ENCODE peak calls at places on chromosomes 2 and 18, in ten cellular contexts. One of them, this sample, is unnamed.

GRCh38 chr2:124725187-124725586 is 700.1 kb downstream of the CNTNAP5 start:
- DNase-seq in NCI-H2029 treated with DMSO at 0.1 percent for 48 hours: no peak
- DNase-seq in substantia nigra: no peak
- DNase-seq in HCEC 1CT: no peak
- DNase-seq in lower leg skin: no peak
- DNase-seq in epithelial cell of esophagus: no peak
- DNase-seq in cerebellar cortex: no peak
- DNase-seq in stimulated activated CD4-positive, alpha-beta T cell treated with anti-CD3 and anti-CD28 coated beads, Interleukin-1b, Interleukin-23, amount 100 ng/mL, for 24 hours: no peak
- DNase-seq in stimulated activated CD8-positive, alpha-beta memory T cell treated with anti-CD3 and anti-CD28 coated beads, Interleukin-7, amount 100 ng/mL, for 1 hour: no peak
- DNase-seq in upper lobe of right lung: no peak
- DNase-seq in this sample: no peak

GRCh38 chr2:95261602-95262001 is 12.6 kb upstream of the PROM2 start:
- DNase-seq in NCI-H2029 treated with DMSO at 0.1 percent for 48 hours: no peak
- DNase-seq in substantia nigra: no peak
- DNase-seq in HCEC 1CT: no peak
- DNase-seq in lower leg skin: no peak
- DNase-seq in epithelial cell of esophagus: no peak
- DNase-seq in cerebellar cortex: no peak
- DNase-seq in stimulated activated CD4-positive, alpha-beta T cell treated with anti-CD3 and anti-CD28 coated beads, Interleukin-1b, Interleukin-23, amount 100 ng/mL, for 24 hours: no peak
- DNase-seq in stimulated activated CD8-positive, alpha-beta memory T cell treated with anti-CD3 and anti-CD28 coated beads, Interleukin-7, amount 100 ng/mL, for 1 hour: no peak
- DNase-seq in upper lobe of right lung: no peak
- DNase-seq in this sample: no peak

GRCh38 chr18:49878996-49879585 is 65.8 kb upstream of the ACAA2 start:
- DNase-seq in NCI-H2029 treated with DMSO at 0.1 percent for 48 hours: no peak
- DNase-seq in substantia nigra: no peak
- DNase-seq in HCEC 1CT: no peak
- DNase-seq in lower leg skin: no peak
- DNase-seq in epithelial cell of esophagus: no peak
- DNase-seq in cerebellar cortex: peak; percentile 74
- DNase-seq in stimulated activated CD4-positive, alpha-beta T cell treated with anti-CD3 and anti-CD28 coated beads, Interleukin-1b, Interleukin-23, amount 100 ng/mL, for 24 hours: no peak
- DNase-seq in stimulated activated CD8-positive, alpha-beta memory T cell treated with anti-CD3 and anti-CD28 coated beads, Interleukin-7, amount 100 ng/mL, for 1 hour: no peak
- DNase-seq in upper lobe of right lung: no peak
- DNase-seq in this sample: no peak

GRCh38 chr2:112876971-112877361 is 34.0 kb upstream of the IL37 start:
- DNase-seq in NCI-H2029 treated with DMSO at 0.1 percent for 48 hours: no peak
- DNase-seq in substantia nigra: no peak
- DNase-seq in HCEC 1CT: peak; percentile 55
- DNase-seq in lower leg skin: no peak
- DNase-seq in epithelial cell of esophagus: no peak
- DNase-seq in cerebellar cortex: no peak
- DNase-seq in stimulated activated CD4-positive, alpha-beta T cell treated with anti-CD3 and anti-CD28 coated beads, Interleukin-1b, Interleukin-23, amount 100 ng/mL, for 24 hours: no peak
- DNase-seq in stimulated activated CD8-positive, alpha-beta memory T cell treated with anti-CD3 and anti-CD28 coated beads, Interleukin-7, amount 100 ng/mL, for 1 hour: no peak
- DNase-seq in upper lobe of right lung: no peak
- DNase-seq in this sample: no peak

GRCh38 chr2:198337368-198337767 is 533.0 kb downstream of the PLCL1 start:
- DNase-seq in NCI-H2029 treated with DMSO at 0.1 percent for 48 hours: no peak
- DNase-seq in substantia nigra: no peak
- DNase-seq in HCEC 1CT: no peak
- DNase-seq in lower leg skin: no peak
- DNase-seq in epithelial cell of esophagus: no peak
- DNase-seq in cerebellar cortex: no peak
- DNase-seq in stimulated activated CD4-positive, alpha-beta T cell treated with anti-CD3 and anti-CD28 coated beads, Interleukin-1b, Interleukin-23, amount 100 ng/mL, for 24 hours: no peak
- DNase-seq in stimulated activated CD8-positive, alpha-beta memory T cell treated with anti-CD3 and anti-CD28 coated beads, Interleukin-7, amount 100 ng/mL, for 1 hour: no peak
- DNase-seq in upper lobe of right lung: no peak
- DNase-seq in this sample: no peak

GRCh38 chr2:46056541-46056940 is 240.7 kb upstream of the EPAS1 start:
- DNase-seq in NCI-H2029 treated with DMSO at 0.1 percent for 48 hours: no peak
- DNase-seq in substantia nigra: no peak
- DNase-seq in HCEC 1CT: no peak
- DNase-seq in lower leg skin: no peak
- DNase-seq in epithelial cell of esophagus: no peak
- DNase-seq in cerebellar cortex: no peak
- DNase-seq in stimulated activated CD4-positive, alpha-beta T cell treated with anti-CD3 and anti-CD28 coated beads, Interleukin-1b, Interleukin-23, amount 100 ng/mL, for 24 hours: no peak
- DNase-seq in stimulated activated CD8-positive, alpha-beta memory T cell treated with anti-CD3 and anti-CD28 coated beads, Interleukin-7, amount 100 ng/mL, for 1 hour: no peak
- DNase-seq in upper lobe of right lung: no peak
- DNase-seq in this sample: no peak

GRCh38 chr2:8643996-8644356 is 37.9 kb upstream of the ID2 start:
- DNase-seq in NCI-H2029 treated with DMSO at 0.1 percent for 48 hours: no peak
- DNase-seq in substantia nigra: no peak
- DNase-seq in HCEC 1CT: no peak
- DNase-seq in lower leg skin: no peak
- DNase-seq in epithelial cell of esophagus: no peak
- DNase-seq in cerebellar cortex: no peak
- DNase-seq in stimulated activated CD4-positive, alpha-beta T cell treated with anti-CD3 and anti-CD28 coated beads, Interleukin-1b, Interleukin-23, amount 100 ng/mL, for 24 hours: no peak
- DNase-seq in stimulated activated CD8-positive, alpha-beta memory T cell treated with anti-CD3 and anti-CD28 coated beads, Interleukin-7, amount 100 ng/mL, for 1 hour: no peak
- DNase-seq in upper lobe of right lung: no peak
- DNase-seq in this sample: no peak

GRCh38 chr2:85790032-85790431 is 36.2 kb downstream of the ATOH8 start:
- DNase-seq in NCI-H2029 treated with DMSO at 0.1 percent for 48 hours: no peak
- DNase-seq in substantia nigra: no peak
- DNase-seq in HCEC 1CT: no peak
- DNase-seq in lower leg skin: no peak
- DNase-seq in epithelial cell of esophagus: no peak
- DNase-seq in cerebellar cortex: no peak
- DNase-seq in stimulated activated CD4-positive, alpha-beta T cell treated with anti-CD3 and anti-CD28 coated beads, Interleukin-1b, Interleukin-23, amount 100 ng/mL, for 24 hours: no peak
- DNase-seq in stimulated activated CD8-positive, alpha-beta memory T cell treated with anti-CD3 and anti-CD28 coated beads, Interleukin-7, amount 100 ng/mL, for 1 hour: no peak
- DNase-seq in upper lobe of right lung: peak; percentile 20
- DNase-seq in this sample: no peak

GRCh38 chr2:8796878-8797550 is 40.4 kb downstream of the KIDINS220 start:
- DNase-seq in NCI-H2029 treated with DMSO at 0.1 percent for 48 hours: no peak
- DNase-seq in substantia nigra: no peak
- DNase-seq in HCEC 1CT: no peak
- DNase-seq in lower leg skin: no peak
- DNase-seq in epithelial cell of esophagus: no peak
- DNase-seq in cerebellar cortex: no peak
- DNase-seq in stimulated activated CD4-positive, alpha-beta T cell treated with anti-CD3 and anti-CD28 coated beads, Interleukin-1b, Interleukin-23, amount 100 ng/mL, for 24 hours: no peak
- DNase-seq in stimulated activated CD8-positive, alpha-beta memory T cell treated with anti-CD3 and anti-CD28 coated beads, Interleukin-7, amount 100 ng/mL, for 1 hour: no peak
- DNase-seq in upper lobe of right lung: no peak
- DNase-seq in this sample: no peak

GRCh38 chr2:207091175-207091574 is 74.6 kb downstream of the KLF7 start:
- DNase-seq in NCI-H2029 treated with DMSO at 0.1 percent for 48 hours: no peak
- DNase-seq in substantia nigra: no peak
- DNase-seq in HCEC 1CT: no peak
- DNase-seq in lower leg skin: no peak
- DNase-seq in epithelial cell of esophagus: no peak
- DNase-seq in cerebellar cortex: no peak
- DNase-seq in stimulated activated CD4-positive, alpha-beta T cell treated with anti-CD3 and anti-CD28 coated beads, Interleukin-1b, Interleukin-23, amount 100 ng/mL, for 24 hours: no peak
- DNase-seq in stimulated activated CD8-positive, alpha-beta memory T cell treated with anti-CD3 and anti-CD28 coated beads, Interleukin-7, amount 100 ng/mL, for 1 hour: no peak
- DNase-seq in upper lobe of right lung: no peak
- DNase-seq in this sample: no peak

GRCh38 chr2:149858916-149859634 is 271.5 kb upstream of the MMADHC start:
- DNase-seq in NCI-H2029 treated with DMSO at 0.1 percent for 48 hours: no peak
- DNase-seq in substantia nigra: no peak
- DNase-seq in HCEC 1CT: peak; percentile 75
- DNase-seq in lower leg skin: peak; percentile 35
- DNase-seq in epithelial cell of esophagus: peak; percentile 53
- DNase-seq in cerebellar cortex: peak; percentile 35
- DNase-seq in stimulated activated CD4-positive, alpha-beta T cell treated with anti-CD3 and anti-CD28 coated beads, Interleukin-1b, Interleukin-23, amount 100 ng/mL, for 24 hours: no peak
- DNase-seq in stimulated activated CD8-positive, alpha-beta memory T cell treated with anti-CD3 and anti-CD28 coated beads, Interleukin-7, amount 100 ng/mL, for 1 hour: no peak
- DNase-seq in upper lobe of right lung: no peak
- DNase-seq in this sample: no peak

GRCh38 chr18:3248062-3248669 is 565 bp downstream of the MYL12A start:
- DNase-seq in NCI-H2029 treated with DMSO at 0.1 percent for 48 hours: no peak
- DNase-seq in substantia nigra: no peak
- DNase-seq in HCEC 1CT: no peak
- DNase-seq in lower leg skin: no peak
- DNase-seq in epithelial cell of esophagus: no peak
- DNase-seq in cerebellar cortex: no peak
- DNase-seq in stimulated activated CD4-positive, alpha-beta T cell treated with anti-CD3 and anti-CD28 coated beads, Interleukin-1b, Interleukin-23, amount 100 ng/mL, for 24 hours: no peak
- DNase-seq in stimulated activated CD8-positive, alpha-beta memory T cell treated with anti-CD3 and anti-CD28 coated beads, Interleukin-7, amount 100 ng/mL, for 1 hour: no peak
- DNase-seq in upper lobe of right lung: no peak
- DNase-seq in this sample: no peak

GRCh38 chr2:128604045-128604444 is 285.4 kb upstream of the HS6ST1 start:
- DNase-seq in NCI-H2029 treated with DMSO at 0.1 percent for 48 hours: no peak
- DNase-seq in substantia nigra: no peak
- DNase-seq in HCEC 1CT: no peak
- DNase-seq in lower leg skin: no peak
- DNase-seq in epithelial cell of esophagus: no peak
- DNase-seq in cerebellar cortex: no peak
- DNase-seq in stimulated activated CD4-positive, alpha-beta T cell treated with anti-CD3 and anti-CD28 coated beads, Interleukin-1b, Interleukin-23, amount 100 ng/mL, for 24 hours: no peak
- DNase-seq in stimulated activated CD8-positive, alpha-beta memory T cell treated with anti-CD3 and anti-CD28 coated beads, Interleukin-7, amount 100 ng/mL, for 1 hour: no peak
- DNase-seq in upper lobe of right lung: peak; percentile 46
- DNase-seq in this sample: no peak

GRCh38 chr2:189834059-189834458 is 49.8 kb downstream of the PMS1 start:
- DNase-seq in NCI-H2029 treated with DMSO at 0.1 percent for 48 hours: no peak
- DNase-seq in substantia nigra: no peak
- DNase-seq in HCEC 1CT: no peak
- DNase-seq in lower leg skin: no peak
- DNase-seq in epithelial cell of esophagus: no peak
- DNase-seq in cerebellar cortex: no peak
- DNase-seq in stimulated activated CD4-positive, alpha-beta T cell treated with anti-CD3 and anti-CD28 coated beads, Interleukin-1b, Interleukin-23, amount 100 ng/mL, for 24 hours: no peak
- DNase-seq in stimulated activated CD8-positive, alpha-beta memory T cell treated with anti-CD3 and anti-CD28 coated beads, Interleukin-7, amount 100 ng/mL, for 1 hour: no peak
- DNase-seq in upper lobe of right lung: no peak
- DNase-seq in this sample: no peak

GRCh38 chr2:232476045-232476444 is 11.6 kb downstream of the ECEL1 start:
- DNase-seq in NCI-H2029 treated with DMSO at 0.1 percent for 48 hours: no peak
- DNase-seq in substantia nigra: no peak
- DNase-seq in HCEC 1CT: no peak
- DNase-seq in lower leg skin: no peak
- DNase-seq in epithelial cell of esophagus: no peak
- DNase-seq in cerebellar cortex: no peak
- DNase-seq in stimulated activated CD4-positive, alpha-beta T cell treated with anti-CD3 and anti-CD28 coated beads, Interleukin-1b, Interleukin-23, amount 100 ng/mL, for 24 hours: no peak
- DNase-seq in stimulated activated CD8-positive, alpha-beta memory T cell treated with anti-CD3 and anti-CD28 coated beads, Interleukin-7, amount 100 ng/mL, for 1 hour: no peak
- DNase-seq in upper lobe of right lung: peak; percentile 25
- DNase-seq in this sample: no peak

GRCh38 chr2:15582645-15583340 is 8.9 kb upstream of the DDX1 start:
- DNase-seq in NCI-H2029 treated with DMSO at 0.1 percent for 48 hours: no peak
- DNase-seq in substantia nigra: no peak
- DNase-seq in HCEC 1CT: no peak
- DNase-seq in lower leg skin: no peak
- DNase-seq in epithelial cell of esophagus: no peak
- DNase-seq in cerebellar cortex: no peak
- DNase-seq in stimulated activated CD4-positive, alpha-beta T cell treated with anti-CD3 and anti-CD28 coated beads, Interleukin-1b, Interleukin-23, amount 100 ng/mL, for 24 hours: no peak
- DNase-seq in stimulated activated CD8-positive, alpha-beta memory T cell treated with anti-CD3 and anti-CD28 coated beads, Interleukin-7, amount 100 ng/mL, for 1 hour: no peak
- DNase-seq in upper lobe of right lung: no peak
- DNase-seq in this sample: peak; percentile 42

GRCh38 chr2:238379096-238379810 is 47.5 kb upstream of the ASB1 start:
- DNase-seq in NCI-H2029 treated with DMSO at 0.1 percent for 48 hours: no peak
- DNase-seq in substantia nigra: no peak
- DNase-seq in HCEC 1CT: peak; percentile 22
- DNase-seq in lower leg skin: no peak
- DNase-seq in epithelial cell of esophagus: peak; percentile 69
- DNase-seq in cerebellar cortex: no peak
- DNase-seq in stimulated activated CD4-positive, alpha-beta T cell treated with anti-CD3 and anti-CD28 coated beads, Interleukin-1b, Interleukin-23, amount 100 ng/mL, for 24 hours: no peak
- DNase-seq in stimulated activated CD8-positive, alpha-beta memory T cell treated with anti-CD3 and anti-CD28 coated beads, Interleukin-7, amount 100 ng/mL, for 1 hour: no peak
- DNase-seq in upper lobe of right lung: no peak
- DNase-seq in this sample: no peak

GRCh38 chr18:68267583-68267982 is 447.3 kb downstream of the TMX3 start:
- DNase-seq in NCI-H2029 treated with DMSO at 0.1 percent for 48 hours: no peak
- DNase-seq in substantia nigra: no peak
- DNase-seq in HCEC 1CT: peak; percentile 95
- DNase-seq in lower leg skin: no peak
- DNase-seq in epithelial cell of esophagus: peak; percentile 58
- DNase-seq in cerebellar cortex: no peak
- DNase-seq in stimulated activated CD4-positive, alpha-beta T cell treated with anti-CD3 and anti-CD28 coated beads, Interleukin-1b, Interleukin-23, amount 100 ng/mL, for 24 hours: no peak
- DNase-seq in stimulated activated CD8-positive, alpha-beta memory T cell treated with anti-CD3 and anti-CD28 coated beads, Interleukin-7, amount 100 ng/mL, for 1 hour: no peak
- DNase-seq in upper lobe of right lung: no peak
- DNase-seq in this sample: no peak

GRCh38 chr18:76823574-76823973 is 1.2 kb downstream of the ZNF236 start:
- DNase-seq in NCI-H2029 treated with DMSO at 0.1 percent for 48 hours: no peak
- DNase-seq in substantia nigra: peak; percentile 18
- DNase-seq in HCEC 1CT: no peak
- DNase-seq in lower leg skin: no peak
- DNase-seq in epithelial cell of esophagus: peak; percentile 31
- DNase-seq in cerebellar cortex: peak; percentile 16
- DNase-seq in stimulated activated CD4-positive, alpha-beta T cell treated with anti-CD3 and anti-CD28 coated beads, Interleukin-1b, Interleukin-23, amount 100 ng/mL, for 24 hours: no peak
- DNase-seq in stimulated activated CD8-positive, alpha-beta memory T cell treated with anti-CD3 and anti-CD28 coated beads, Interleukin-7, amount 100 ng/mL, for 1 hour: no peak
- DNase-seq in upper lobe of right lung: peak; percentile 71
- DNase-seq in this sample: no peak

This sample was measured in B cell.